ENCODE peak calls at places on chromosome 22, in four cellular contexts. B, A, Y and W are unnamed samples.
A peak's percentile ranks its signal among the peaks of the same experiment; 100 is the strongest.

GRCh38 chr22:32482708-32483107 is 8.1 kb downstream of the FBXO7 start:
- DNase-seq in B (no peak), A (no peak), Y (no peak), W (no peak)

GRCh38 chr22:19469421-19469820 is 9.6 kb downstream of the UFD1 start:
- DNase-seq in B (no peak), Y (no peak), A (no peak), W (no peak)

GRCh38 chr22:48738204-48738980 is 1089.3 kb downstream of the BRD1 start:
- DNase-seq in A (no peak), B (no peak), Y (no peak), W (no peak)

GRCh38 chr22:50530857-50531545 is 1.2 kb upstream of the TYMP start:
- DNase-seq in B (peak; percentile 75), A (peak; percentile 82), Y (peak; percentile 92), W (peak; percentile 87)

GRCh38 chr22:24474221-24474620 is 20.9 kb upstream of the UPB1 start:
- DNase-seq in A (no peak), B (no peak), Y (no peak), W (no peak)

GRCh38 chr22:27278986-27279385 is 522.6 kb downstream of the MN1 start:
- DNase-seq in A (no peak), B (no peak), Y (no peak), W (no peak)

GRCh38 chr22:49962751-49963646 is 2.4 kb downstream of the PIM3 start:
- DNase-seq in A (peak; percentile 59), B (no peak), Y (peak; percentile 42), W (peak; percentile 35)

GRCh38 chr22:48850658-48851287 is 976.9 kb downstream of the BRD1 start:
- DNase-seq in Y (no peak), A (no peak), B (no peak), W (no peak)

GRCh38 chr22:28792491-28793383 is 7.6 kb downstream of the XBP1 start:
- DNase-seq in Y (no peak), B (no peak), A (no peak), W (no peak)

GRCh38 chr22:49608228-49608627 is 219.4 kb downstream of the BRD1 start:
- DNase-seq in B (no peak), A (no peak), Y (no peak), W (no peak)

GRCh38 chr22:28894793-28895192 is 11.4 kb downstream of the ZNRF3 start:
- DNase-seq in Y (no peak), A (no peak), B (no peak), W (no peak)

GRCh38 chr22:44143596-44143995 is 37.1 kb upstream of the PARVG start:
- DNase-seq in Y (no peak), B (no peak), A (no peak), W (no peak)

GRCh38 chr22:50262460-50262911 is 1.0 kb upstream of the MAPK12 start:
- DNase-seq in Y (no peak), B (no peak), A (no peak), W (no peak)

GRCh38 chr22:47154621-47155081 is 392.2 kb downstream of the TBC1D22A start:
- DNase-seq in Y (no peak), B (peak; percentile 11), A (peak; percentile 68), W (peak; percentile 65)

GRCh38 chr22:17334054-17334453 is 35.2 kb upstream of the CECR2 start:
- DNase-seq in A (no peak), Y (no peak), B (no peak), W (no peak)

GRCh38 chr22:35379146-35379993 is 1.5 kb upstream of the HMOX1 start:
- DNase-seq in B (no peak), Y (no peak), A (no peak), W (no peak)

GRCh38 chr22:18000441-18001039 is 23.8 kb downstream of the MICAL3 start:
- DNase-seq in B (no peak), Y (no peak), A (no peak), W (no peak)

GRCh38 chr22:35074583-35074982 is 8.6 kb downstream of the ISX start:
- DNase-seq in A (no peak), B (no peak), Y (no peak), W (no peak)

GRCh38 chr22:49780992-49781782 is 46.5 kb downstream of the BRD1 start:
- DNase-seq in B (no peak), A (no peak), Y (no peak), W (peak; percentile 12)

GRCh38 chr22:40654522-40655167 is 18.1 kb upstream of the MRTFA start:
- DNase-seq in Y (no peak), B (peak; percentile 68), A (peak; percentile 47), W (peak; percentile 68)

GRCh38 chr22:31089101-31090100 is 8.3 kb downstream of the SMTN start:
- DNase-seq in Y (no peak), B (no peak), A (peak; percentile 73), W (no peak)

GRCh38 chr22:31086703-31087330 is 5.7 kb downstream of the SMTN start:
- DNase-seq in A (peak; percentile 52), Y (no peak), B (no peak), W (no peak)

GRCh38 chr22:31090217-31091085 is 9.3 kb downstream of the SMTN start:
- DNase-seq in A (peak; percentile 91), B (no peak), Y (no peak), W (no peak)

GRCh38 chr22:31087744-31088215 is 6.7 kb downstream of the SMTN start:
- DNase-seq in B (no peak), Y (no peak), A (no peak), W (no peak)

DNA sequence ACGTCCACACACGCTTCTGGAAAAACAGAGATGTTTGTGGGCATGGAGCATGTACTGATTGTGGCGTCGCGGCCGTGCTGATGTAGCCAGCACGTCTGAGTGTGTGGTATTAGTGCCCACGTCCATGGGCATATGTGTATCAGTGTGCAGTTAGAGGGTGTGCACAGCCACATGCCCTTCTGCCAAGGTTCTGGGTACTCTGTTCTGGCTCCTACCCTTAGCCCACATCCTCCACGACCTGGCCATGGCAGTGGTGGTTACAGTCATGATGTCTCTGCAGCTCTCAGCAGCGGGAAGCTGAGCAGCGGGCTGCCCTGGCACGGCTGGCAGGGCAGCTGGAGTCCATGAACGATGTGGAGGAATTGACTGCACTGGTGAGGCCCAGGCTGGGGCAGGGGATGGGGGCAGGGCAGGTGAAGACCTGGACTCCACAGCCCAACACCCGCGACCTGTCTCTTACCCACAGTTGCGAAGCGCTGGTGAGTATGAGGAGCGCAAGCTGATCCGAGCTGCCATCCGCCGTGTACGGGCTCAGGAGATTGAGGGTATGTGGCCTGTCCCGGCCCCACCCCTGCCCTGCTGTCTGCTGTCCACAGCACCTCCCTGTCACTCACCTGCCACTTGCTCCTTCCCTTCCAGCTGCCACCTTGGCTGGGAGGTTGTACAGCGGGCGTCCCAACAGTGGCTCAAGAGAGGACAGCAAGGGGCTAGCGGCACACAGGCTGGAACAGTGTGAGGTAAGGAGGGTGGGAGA is 7.3 kb downstream of the SMTN start:
- DNase-seq in B (no peak), Y (no peak), A (no peak), W (no peak)
- H3K4me3 ChIP-seq in B (peak overlapping the region; percentile 42), Y (no peak overlapping the region), A (no peak overlapping the region), W (no peak overlapping the region)

DNA sequence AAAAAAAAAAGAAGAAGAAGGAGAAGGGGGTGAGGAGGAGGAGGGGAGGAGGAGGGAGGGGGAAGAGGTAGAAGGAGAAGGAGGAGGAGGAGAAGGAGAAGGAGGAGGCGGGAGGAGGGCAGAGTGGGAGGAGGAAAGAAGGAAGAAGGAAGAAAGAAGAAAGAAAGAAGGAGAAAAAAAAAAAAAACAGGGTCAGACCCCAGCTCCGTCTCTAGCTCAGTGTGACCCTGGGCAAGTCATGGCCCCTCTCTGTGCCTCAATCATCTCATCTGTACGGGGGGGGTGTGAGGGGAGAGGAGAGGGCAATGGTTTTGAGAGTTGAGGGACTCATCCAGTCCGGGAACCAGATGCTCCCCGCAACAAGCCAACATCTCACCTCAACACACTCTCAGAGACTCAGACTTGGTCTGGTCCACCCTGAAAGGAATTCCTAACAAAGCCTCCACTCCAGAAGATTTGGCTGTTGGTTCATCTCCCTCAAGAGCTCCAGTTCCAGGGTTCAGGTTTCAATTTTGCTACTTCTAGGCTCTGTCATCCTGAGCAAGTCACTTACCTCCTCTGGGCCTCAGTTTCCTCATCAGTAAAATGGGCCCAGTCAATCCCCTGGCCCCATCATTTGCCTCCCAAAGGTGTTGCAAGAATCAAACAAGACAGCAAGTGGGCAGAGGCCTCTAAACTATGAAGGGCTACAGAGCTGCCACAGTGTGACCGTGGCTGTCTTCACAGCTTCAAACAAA is 7.7 kb downstream of the CARD10 start:
- DNase-seq in B (no peak), Y (no peak), A (no peak), W (no peak)
- H3K4me1 ChIP-seq in B (peaks cover 29% of the 10 kb centered on the region), Y (no peaks in the 10 kb centered on the region), A (peaks cover 6% of the 10 kb centered on the region), W (peaks cover 57% of the 10 kb centered on the region)

DNA sequence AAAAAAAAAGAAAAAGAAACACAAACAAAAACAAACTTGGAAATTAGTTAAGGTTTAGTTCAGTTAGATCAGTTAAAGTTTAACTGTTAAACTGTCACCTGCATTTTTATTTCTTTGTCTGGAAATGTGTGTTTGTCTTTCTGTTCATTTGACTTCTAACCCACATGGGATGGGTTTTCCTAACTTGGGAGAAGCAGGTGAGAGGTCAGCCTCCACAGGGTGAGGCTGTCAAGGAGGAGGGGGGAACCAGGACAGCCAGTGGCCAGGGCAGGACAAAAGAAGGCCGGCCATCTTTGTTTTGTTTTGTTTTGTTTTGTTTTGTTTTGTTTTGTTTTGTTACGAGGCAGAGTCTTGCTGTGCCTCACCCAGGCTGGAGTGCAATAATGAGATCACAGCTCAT is 13.4 kb upstream of the GCAT start:
- DNase-seq in Y (no peak), A (no peak), B (no peak), W (no peak)
- H3K27ac ChIP-seq in Y (no peak overlapping the region), A (no peak overlapping the region), B (no peak overlapping the region), W (no peak overlapping the region)

DNA sequence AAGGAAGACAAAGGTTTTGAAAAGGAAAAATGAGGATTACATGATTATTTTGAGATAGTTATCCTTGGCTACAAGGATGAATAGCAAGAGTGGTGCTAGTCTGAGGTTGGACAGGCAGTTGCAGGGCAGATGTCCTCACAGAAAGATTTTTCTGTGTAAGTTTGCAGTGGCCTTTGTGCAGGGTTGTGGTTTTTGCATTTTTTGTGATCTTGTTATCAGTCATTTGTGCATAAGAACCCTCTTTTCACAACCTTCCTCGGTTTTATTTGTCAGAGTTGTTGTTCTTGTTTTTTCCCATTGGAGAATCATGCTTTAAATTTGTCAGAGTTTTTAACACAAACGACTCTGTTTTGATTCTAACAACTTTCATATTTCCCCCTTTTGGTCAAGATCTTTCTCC is 1.4 kb downstream of the CCDC134 start:
- DNase-seq in A (no peak), B (no peak), Y (no peak), W (no peak)
- H3K4me3 ChIP-seq in A (no peak overlapping the region), B (no peak overlapping the region), Y (no peak overlapping the region), W (no peak overlapping the region)

GRCh38 chr22:21938071-21938822 is 14.4 kb downstream of the PPM1F start:
- DNase-seq in Y (peak; percentile 94), A (peak; percentile 93), B (peak; percentile 93), W (peak; percentile 95)
- H3K4me1 ChIP-seq in Y (peaks cover 3% of the 10 kb centered on the region), A (peaks cover 17% of the 10 kb centered on the region), B (peaks cover 64% of the 10 kb centered on the region), W (peaks cover 77% of the 10 kb centered on the region)

DNA sequence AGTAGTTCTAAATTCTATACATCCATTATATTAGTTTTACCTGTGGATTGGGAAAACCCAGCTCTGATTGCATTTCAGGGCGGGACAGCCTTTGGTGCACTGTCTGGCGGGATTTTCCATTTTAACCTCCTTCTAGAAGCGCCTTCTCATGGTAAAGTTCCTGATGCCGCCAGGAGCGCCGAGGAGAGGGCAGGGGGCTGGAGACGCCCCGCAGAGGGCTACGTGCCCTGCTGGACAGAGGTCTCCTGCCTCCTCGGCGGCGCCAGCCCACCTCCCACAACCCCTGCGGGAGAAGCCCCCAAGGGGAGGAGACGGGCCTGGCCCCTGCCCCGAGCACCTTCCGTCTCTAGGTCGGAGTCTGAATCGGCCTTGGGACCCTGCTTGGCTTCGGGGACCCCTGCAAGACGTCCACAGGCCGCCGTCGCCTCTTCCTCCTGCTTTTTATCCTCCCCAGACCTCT is 1.2 kb upstream of the P2RX6 start:
- DNase-seq in A (no peak), B (no peak), Y (no peak), W (no peak)
- H3K27ac ChIP-seq in A (peak overlapping the region; percentile 79), B (peak overlapping the region; percentile 41), Y (no peak overlapping the region), W (peak overlapping the region; percentile 81)

GRCh38 chr22:46053563-46054090 is 76.7 kb upstream of the WNT7B start:
- DNase-seq in A (peak; percentile 80), Y (peak; percentile 74), B (no peak), W (peak; percentile 82)
- H3K4me3 ChIP-seq in A (peak overlapping the region; percentile 65), Y (peak overlapping the region; percentile 75), B (peak overlapping the region; percentile 77), W (peak overlapping the region; percentile 84)

GRCh38 chr22:25754527-25755202 is 12.7 kb downstream of the MYO18B start:
- DNase-seq in Y (no peak), A (peak; percentile 87), B (no peak), W (peak; percentile 84)
- H3K4me1 ChIP-seq in Y (no peaks in the 10 kb centered on the region), A (no peaks in the 10 kb centered on the region), B (no peaks in the 10 kb centered on the region), W (peaks cover 79% of the 10 kb centered on the region)